ENCODE peak calls at places on chromosomes 7 and 10, in four cellular contexts. S, A, K and X are unnamed samples.

GRCh38 chr10:24952146-24952700 is at the start of gene PRTFDC1:
- DNase-seq in S (peak), A (peak), K (peak), X (peak)

GRCh38 chr10:125559210-125559609 is 123.8 kb downstream of the TEX36 start:
- DNase-seq in S (no peak), A (no peak), K (no peak), X (no peak)

GRCh38 chr10:7161484-7162283 is 249.2 kb downstream of the SFMBT2 start:
- DNase-seq in S (no peak), A (no peak), K (no peak), X (no peak)

GRCh38 chr10:74957199-74958084 is 131.0 kb downstream of the KAT6B start:
- DNase-seq in S (no peak), A (no peak), K (no peak), X (no peak)

GRCh38 chr10:71984126-71984797 is 20.1 kb downstream of the CHST3 start:
- DNase-seq in S (no peak), A (no peak), K (no peak), X (no peak)

GRCh38 chr10:11831520-11831951 is 8.4 kb downstream of the PROSER2 start:
- DNase-seq in S (no peak), A (no peak), K (no peak), X (no peak)

GRCh38 chr10:19815478-19816419 is 483 bp upstream of the PLXDC2 start:
- DNase-seq in S (no peak), A (peak), K (peak), X (peak)

GRCh38 chr10:54843932-54844331 is 42.9 kb upstream of the PCDH15 start:
- DNase-seq in S (no peak), A (no peak), K (no peak), X (no peak)

GRCh38 chr7:17299477-17299991 is 1.1 kb downstream of the AHR start:
- DNase-seq in S (no peak), A (no peak), K (no peak), X (no peak)

GRCh38 chr10:79488303-79488702 is 24.0 kb upstream of the EIF5AL1 start:
- DNase-seq in S (peak), A (no peak), K (no peak), X (no peak)

GRCh38 chr7:30159698-30160143 is 24.9 kb downstream of the MTURN start:
- DNase-seq in S (no peak), A (no peak), K (peak), X (no peak)

GRCh38 chr10:121007264-121007663 is 156.1 kb downstream of the WDR11 start:
- DNase-seq in S (no peak), A (no peak), K (no peak), X (no peak)

GRCh38 chr10:70272925-70273316 is 10.9 kb downstream of the NPFFR1 start:
- DNase-seq in S (peak), A (no peak), K (peak), X (no peak)

GRCh38 chr10:44628921-44629320 is 244.0 kb upstream of the CXCL12 start:
- DNase-seq in S (no peak), A (no peak), K (peak), X (no peak)

GRCh38 chr10:8235253-8236027 is 181.0 kb downstream of the GATA3 start:
- DNase-seq in S (no peak), A (no peak), K (peak), X (peak)

GRCh38 chr7:149716007-149716931 is 57.1 kb downstream of the ZNF467 start:
- DNase-seq in S (no peak), A (peak), K (no peak), X (no peak)

GRCh38 chr7:149715476-149715875 is 57.9 kb downstream of the ZNF467 start:
- DNase-seq in S (no peak), A (peak), K (no peak), X (no peak)

GRCh38 chr7:149713731-149714068 is 59.7 kb downstream of the ZNF467 start:
- DNase-seq in S (no peak), A (peak), K (no peak), X (no peak)

GRCh38 chr7:149714081-149714909 is 59.1 kb downstream of the ZNF467 start:
- DNase-seq in S (peak), A (peak), K (peak), X (peak)

GRCh38 chr7:149714910-149715471 is 58.4 kb downstream of the ZNF467 start:
- DNase-seq in S (no peak), A (no peak), K (no peak), X (no peak)
- TF ChIP-seq JUN in S (no peak), A (no peak), K (peak), X (no peak)

DNA sequence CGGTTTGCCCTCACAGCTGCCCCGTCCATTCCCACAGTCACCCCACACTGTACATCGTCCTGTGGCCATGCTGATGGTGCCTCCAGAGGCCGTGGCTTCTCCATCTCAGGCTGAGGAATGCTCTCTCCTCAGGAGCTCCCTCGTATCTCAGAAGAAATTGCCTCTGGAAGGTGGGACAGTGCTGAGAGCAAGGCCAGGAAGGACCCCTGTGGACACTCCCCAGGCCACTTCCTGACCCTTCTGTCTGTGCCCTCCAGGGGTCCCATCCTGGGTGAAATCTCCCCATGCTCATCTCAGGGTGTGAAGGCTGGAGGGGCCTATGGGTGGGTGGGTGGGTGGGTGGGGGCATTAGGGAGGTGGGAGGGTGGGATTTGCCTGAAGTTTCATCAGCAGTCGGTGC is 454.3 kb downstream of the PLXNA4 start:
- DNase-seq in S (no peak), A (no peak), K (no peak), X (no peak)
- TF ChIP-seq JUN in S (no peak), A (no peak), K (no peak), X (no peak)

GRCh38 chr10:29100505-29100904 is 188.4 kb upstream of the LYZL1 start:
- DNase-seq in S (no peak), A (no peak), K (no peak), X (no peak)

GRCh38 chr10:29104661-29105369 is 184.1 kb upstream of the LYZL1 start:
- DNase-seq in S (peak), A (no peak), K (no peak), X (no peak)

GRCh38 chr10:29102636-29103035 is 186.2 kb upstream of the LYZL1 start:
- DNase-seq in S (no peak), A (no peak), K (no peak), X (no peak)

GRCh38 chr10:29099415-29099814 is 189.5 kb upstream of the LYZL1 start:
- DNase-seq in S (no peak), A (no peak), K (no peak), X (no peak)

DNA sequence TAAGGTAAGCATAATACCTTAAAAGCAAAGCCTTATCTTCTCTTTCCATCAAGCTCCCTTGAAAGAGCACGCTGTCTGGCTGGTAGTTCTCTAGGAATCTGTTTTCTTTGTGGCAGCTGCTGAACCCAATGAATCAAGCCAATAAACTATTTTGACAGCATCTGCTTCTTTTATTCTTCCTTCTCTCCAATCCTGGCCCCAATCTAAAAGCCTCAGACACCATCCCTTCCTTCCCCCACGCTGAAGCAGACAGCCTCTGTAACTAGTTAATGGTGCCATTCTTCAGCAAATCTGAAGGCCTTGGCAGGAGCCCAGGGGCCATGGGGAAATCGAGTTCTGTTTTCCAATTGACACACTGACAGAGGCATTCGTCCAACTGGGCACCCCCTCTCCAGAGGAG is 186.6 kb upstream of the LYZL1 start:
- DNase-seq in S (no peak), A (no peak), K (no peak), X (no peak)
- TF ChIP-seq JUN in S (no peak), A (no peak), K (no peak), X (no peak)

GRCh38 chr7:41118490-41118889 is 584.4 kb downstream of the INHBA start:
- DNase-seq in S (no peak), A (no peak), K (no peak), X (no peak)

GRCh38 chr7:41117431-41117830 is 585.5 kb downstream of the INHBA start:
- DNase-seq in S (no peak), A (no peak), K (no peak), X (no peak)

GRCh38 chr7:41125343-41125742 is 577.5 kb downstream of the INHBA start:
- DNase-seq in S (no peak), A (no peak), K (no peak), X (no peak)

GRCh38 chr7:41121228-41121627 is 581.7 kb downstream of the INHBA start:
- DNase-seq in S (no peak), A (no peak), K (no peak), X (no peak)

DNA sequence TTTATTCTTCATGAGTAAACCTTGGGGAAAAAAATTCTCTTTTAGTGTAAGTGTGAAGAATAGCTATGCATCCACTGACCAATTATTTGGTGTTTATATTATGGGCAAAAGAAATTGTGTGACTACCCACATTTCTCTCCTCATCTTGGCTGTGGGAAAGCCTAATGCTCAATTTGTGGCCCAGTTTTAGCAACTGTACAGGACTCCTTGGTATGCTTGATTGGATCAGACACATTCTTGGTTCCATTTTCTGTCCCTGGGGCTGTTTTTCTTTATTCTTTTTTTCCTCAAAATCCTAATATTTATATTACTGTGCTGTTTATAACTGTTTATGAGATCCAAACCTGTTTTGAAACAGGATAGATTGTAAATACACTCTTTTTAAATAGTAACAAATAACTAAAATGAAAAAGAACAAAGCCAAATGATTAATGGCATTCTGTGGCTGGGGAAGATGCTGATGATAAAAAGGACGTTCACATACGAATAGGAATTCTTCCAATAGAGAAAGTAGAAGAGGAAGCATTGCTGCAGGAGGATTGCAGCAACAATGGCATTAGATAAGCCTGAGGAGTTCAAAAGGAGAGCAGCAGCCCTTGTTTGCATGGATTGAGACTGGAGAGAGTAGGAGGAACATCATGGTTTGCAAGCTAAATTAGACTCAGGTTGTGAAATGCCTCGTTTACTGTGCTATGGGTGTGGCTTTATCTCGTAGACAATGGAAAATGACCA is 580.5 kb downstream of the INHBA start:
- DNase-seq in S (no peak), A (no peak), K (no peak), X (no peak)
- TF ChIP-seq JUN in S (no peak), A (no peak), K (no peak), X (no peak)

DNA sequence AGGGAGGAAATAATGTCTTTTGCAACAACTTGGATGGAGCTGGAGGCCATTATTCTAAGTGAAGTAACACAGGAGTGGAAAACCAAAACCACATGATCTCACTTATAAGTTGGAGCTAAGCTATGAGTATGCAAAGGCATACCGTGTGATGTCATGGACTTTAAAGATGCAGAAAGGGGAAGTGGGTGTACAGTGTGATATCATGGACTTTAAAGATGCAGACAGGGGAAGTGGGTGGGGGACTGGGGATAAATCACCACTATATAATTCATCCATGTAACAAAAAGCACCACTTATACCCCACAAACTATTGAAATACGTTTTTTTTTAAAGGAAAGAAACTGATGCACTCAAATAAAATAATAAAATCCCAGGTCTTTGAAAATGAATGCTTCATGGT is 29.5 kb downstream of the LYZL2 start:
- DNase-seq in S (no peak), A (no peak), K (peak), X (no peak)
- TF ChIP-seq JUN in S (no peak), A (no peak), K (no peak), X (no peak)

GRCh38 chr7:95605275-95605674 is 9.0 kb upstream of the PDK4 start:
- DNase-seq in S (no peak), A (no peak), K (no peak), X (no peak)

GRCh38 chr7:95611224-95611623 is 14.9 kb upstream of the PDK4 start:
- DNase-seq in S (no peak), A (no peak), K (no peak), X (no peak)

GRCh38 chr7:95608344-95609173 is 12.2 kb upstream of the PDK4 start:
- DNase-seq in S (peak), A (no peak), K (peak), X (peak)

GRCh38 chr7:95607477-95608010 is 11.2 kb upstream of the PDK4 start:
- DNase-seq in S (no peak), A (no peak), K (no peak), X (no peak)

GRCh38 chr7:95609277-95609971 is 13.1 kb upstream of the PDK4 start:
- DNase-seq in S (peak), A (no peak), K (no peak), X (no peak)
- TF ChIP-seq JUN in S (no peak), A (no peak), K (no peak), X (no peak)

GRCh38 chr10:99484626-99485581 is 47.8 kb upstream of the NKX2-3 start:
- DNase-seq in S (peak), A (peak), K (peak), X (peak)
- TF ChIP-seq JUN in S (no peak), A (no peak), K (no peak), X (no peak)

DNA sequence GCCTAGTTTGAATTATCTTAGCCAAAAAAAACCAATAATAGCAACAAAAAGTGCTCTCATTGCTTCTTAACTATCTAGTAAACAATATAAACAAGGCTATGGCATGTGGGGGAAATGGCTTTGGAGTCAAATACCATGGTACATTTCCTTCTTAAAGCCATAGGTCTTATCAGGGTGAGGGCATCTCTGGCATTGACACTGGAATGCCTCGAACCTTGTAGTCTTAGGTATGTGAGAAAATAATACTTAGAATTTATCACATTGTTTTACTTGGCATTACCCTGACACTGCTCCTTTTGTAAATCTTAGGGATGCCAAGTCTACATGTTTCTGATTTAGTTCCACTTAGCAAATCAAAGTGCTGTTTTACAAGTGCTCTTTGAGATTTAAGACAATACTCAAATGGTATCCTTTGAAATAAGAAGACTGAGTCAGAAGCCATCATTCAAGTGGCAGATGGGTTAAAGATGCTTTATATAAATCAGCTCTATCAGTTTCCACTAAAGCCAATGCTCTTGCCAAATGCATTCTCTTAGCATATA is 155.3 kb downstream of the HPSE2 start:
- DNase-seq in S (no peak), A (no peak), K (no peak), X (no peak)
- TF ChIP-seq JUN in S (no peak), A (no peak), K (no peak), X (no peak)